ENCODE peak calls at places on chromosomes 7 and 10, in nine cellular contexts. R is BJ, P is ELR, N is HFFc6, T is epithelial cell of esophagus, F is EL, V is HepG2, I is NAMALWA, U is EH. K is an unnamed sample.

GRCh38 chr7:38507379-38507778 is 123.8 kb downstream of the AMPH start:
- DNase-seq in R (no peak), P (no peak), N (no peak), T (no peak), F (peak), V (no peak), I (no peak), U (peak), K (no peak)

GRCh38 chr7:3977391-3977790 is 676.3 kb downstream of the SDK1 start:
- DNase-seq in R (no peak), P (no peak), N (no peak), T (no peak), F (no peak), V (no peak), I (no peak), U (no peak), K (no peak)

GRCh38 chr7:21641546-21641945 is 98.7 kb downstream of the DNAH11 start:
- DNase-seq in R (no peak), P (peak), N (no peak), T (no peak), F (peak), V (no peak), I (no peak), U (peak), K (no peak)

GRCh38 chr7:135774284-135774683 is 25.7 kb upstream of the FAM180A start:
- DNase-seq in R (no peak), P (peak), N (peak), T (peak), F (peak), V (peak), I (no peak), U (peak), K (no peak)

GRCh38 chr10:9825491-9826018 is 1192.1 kb upstream of the CELF2 start:
- DNase-seq in R (no peak), P (no peak), N (no peak), T (peak), F (no peak), V (no peak), I (no peak), U (no peak), K (peak)

GRCh38 chr7:102215706-102216105 is 71.0 kb upstream of the SH2B2 start:
- DNase-seq in R (no peak), P (no peak), N (no peak), T (no peak), F (no peak), V (no peak), I (no peak), U (no peak), K (no peak)

GRCh38 chr7:17745588-17745987 is 194.7 kb downstream of the SNX13 start:
- DNase-seq in R (no peak), P (no peak), N (no peak), T (no peak), F (no peak), V (no peak), I (peak), U (no peak), K (no peak)

GRCh38 chr10:115830260-115830970 is 442.6 kb downstream of the GFRA1 start:
- DNase-seq in R (peak), P (peak), N (peak), T (no peak), F (peak), V (no peak), I (no peak), U (peak), K (no peak)

GRCh38 chr10:130439796-130440195 is 303.6 kb downstream of the GLRX3 start:
- DNase-seq in R (no peak), P (no peak), N (no peak), T (no peak), F (no peak), V (no peak), I (no peak), U (no peak), K (no peak)

GRCh38 chr10:114499630-114500190 is 95.4 kb upstream of the AFAP1L2 start:
- DNase-seq in R (no peak), P (no peak), N (no peak), T (peak), F (no peak), V (no peak), I (peak), U (no peak), K (no peak)

GRCh38 chr7:13963925-13964324 is 25.5 kb downstream of the ETV1 start:
- DNase-seq in R (no peak), P (no peak), N (no peak), T (no peak), F (no peak), V (no peak), I (no peak), U (no peak), K (no peak)

GRCh38 chr7:98105942-98106544 is 619 bp upstream of the LMTK2 start:
- DNase-seq in R (no peak), P (no peak), N (no peak), T (peak), F (no peak), V (peak), I (peak), U (no peak), K (no peak)

GRCh38 chr10:132987671-132988571 is 45.6 kb upstream of the CFAP46 start:
- DNase-seq in R (peak), P (peak), N (peak), T (no peak), F (peak), V (no peak), I (no peak), U (peak), K (no peak)

GRCh38 chr10:132774905-132775863 is 10.8 kb downstream of the NKX6-2 start:
- DNase-seq in R (no peak), P (no peak), N (no peak), T (no peak), F (no peak), V (no peak), I (no peak), U (peak), K (no peak)

GRCh38 chr10:96753956-96754355 is 33.6 kb upstream of the PIK3AP1 start:
- DNase-seq in R (no peak), P (no peak), N (no peak), T (no peak), F (no peak), V (no peak), I (no peak), U (no peak), K (no peak)

GRCh38 chr10:6581750-6582697 is 1.9 kb upstream of the PRKCQ start:
- DNase-seq in R (no peak), P (no peak), N (no peak), T (peak), F (no peak), V (no peak), I (no peak), U (no peak), K (no peak)

GRCh38 chr10:944034-944831 is 12.7 kb upstream of the LARP4B start:
- DNase-seq in R (peak), P (peak), N (peak), T (peak), F (peak), V (no peak), I (no peak), U (peak), K (peak)